ENCODE peak calls at places on chromosomes 11 and 22, in five cellular contexts. G is right atrium auricular region, O is thoracic aorta, W is hepatocyte, E is H1. M is an unnamed sample.

GRCh38 chr11:93733474-93733873 is 7.8 kb downstream of the TAF1D start:
- DNase-seq in G (no peak), O (no peak), E (no peak), W (no peak), M (no peak)

GRCh38 chr11:110479070-110479444 is 49.3 kb downstream of the FDX1 start:
- DNase-seq in E (no peak), G (no peak), O (no peak), W (no peak), M (no peak)

GRCh38 chr11:76745561-76746207 is 37.5 kb upstream of the TSKU start:
- DNase-seq in E (no peak), G (no peak), O (no peak), W (peak; percentile 65), M (peak; percentile 86)

GRCh38 chr22:24805790-24806662 is at the start of gene SGSM1:
- DNase-seq in O (peak; percentile 25), G (peak; percentile 77), E (peak; percentile 46), W (peak; percentile 94), M (peak; percentile 80)

GRCh38 chr22:24175160-24175808 is 6.0 kb upstream of the SUSD2 start:
- DNase-seq in G (peak; percentile 80), O (peak; percentile 55), E (peak; percentile 46), W (peak; percentile 83), M (peak; percentile 77)

GRCh38 chr11:61549662-61550568 is 31.0 kb downstream of the SYT7 start:
- DNase-seq in O (no peak), E (no peak), G (no peak), W (no peak), M (no peak)

GRCh38 chr22:40415531-40416266 is 45.3 kb downstream of the SGSM3 start:
- DNase-seq in O (no peak), E (no peak), W (no peak), G (no peak), M (no peak)

GRCh38 chr11:68460741-68461283 is at the start of gene PPP6R3:
- DNase-seq in O (no peak), E (no peak), G (no peak), W (no peak), M (no peak)

GRCh38 chr11:28257761-28258160 is 149.6 kb downstream of the METTL15 start:
- DNase-seq in O (no peak), G (no peak), W (no peak), E (no peak), M (no peak)

GRCh38 chr22:41366323-41367014 is 15.3 kb upstream of the TEF start:
- DNase-seq in G (peak; percentile 61), W (no peak), E (no peak), O (no peak), M (no peak)

GRCh38 chr11:74819400-74819799 is 70.8 kb downstream of the RNF169 start:
- DNase-seq in O (no peak), W (no peak), G (no peak), E (no peak), M (no peak)

GRCh38 chr22:23749747-23750373 is 1.1 kb downstream of the ZNF70 start:
- DNase-seq in W (no peak), O (no peak), E (no peak), G (no peak), M (no peak)

GRCh38 chr22:48241658-48242057 is 1479.2 kb downstream of the TBC1D22A start:
- DNase-seq in O (no peak), G (peak; percentile 54), E (no peak), W (no peak), M (no peak)

GRCh38 chr11:10441652-10442503 is 13.2 kb upstream of the AMPD3 start:
- DNase-seq in G (no peak), E (no peak), O (no peak), W (no peak), M (no peak)

DNA sequence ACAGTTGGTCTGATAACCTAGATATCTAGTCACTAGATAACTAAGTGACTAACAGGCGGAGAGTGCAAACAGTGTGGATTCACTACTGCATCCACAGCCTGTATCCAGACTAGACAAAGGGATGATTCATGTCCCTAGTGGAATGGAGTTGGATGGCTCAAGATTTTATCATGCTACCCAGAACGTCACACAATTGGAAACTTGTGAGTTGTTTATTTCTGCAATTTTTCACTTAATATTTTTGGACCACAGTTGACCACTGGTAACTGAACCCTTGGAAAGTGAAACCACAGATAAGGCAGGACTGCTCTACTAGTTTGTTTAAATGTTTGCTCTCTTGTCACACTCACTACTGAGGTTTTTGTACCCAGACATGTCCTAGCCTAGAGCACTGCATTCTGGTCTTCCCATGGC is 76.0 kb downstream of the UBASH3B start:
- DNase-seq in W (no peak), O (no peak), G (no peak), E (no peak), M (no peak)
- TF ChIP-seq CTCF in W (no peak), O (no peak), G (no peak), E (no peak), M (no peak)

DNA sequence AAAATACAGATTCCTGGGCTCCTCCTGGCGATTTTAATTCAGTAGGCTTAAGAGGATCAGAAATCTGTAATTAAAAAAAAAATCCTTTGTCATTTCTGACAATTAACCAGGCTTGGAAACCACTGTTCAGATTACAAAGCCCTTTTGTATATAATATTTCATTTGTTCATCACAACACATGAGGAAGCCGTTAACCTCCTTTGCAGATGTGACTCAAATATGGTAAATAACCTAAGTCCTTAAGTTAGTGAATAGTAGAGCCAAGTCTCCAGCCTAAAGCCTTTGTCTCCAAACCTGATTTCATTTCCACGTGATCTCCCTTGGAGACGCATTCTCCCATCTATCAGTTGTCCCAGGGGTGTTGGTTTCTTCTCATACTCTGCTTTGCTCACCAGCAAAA is 67.6 kb downstream of the UBASH3B start:
- DNase-seq in G (no peak), W (no peak), E (no peak), O (no peak), M (no peak)
- H3K4me1 ChIP-seq in G (peaks cover 11% of the 10 kb centered on the region), W (no peaks in the 10 kb centered on the region), E (peaks cover 7% of the 10 kb centered on the region), O (no peaks in the 10 kb centered on the region), M (no peaks in the 10 kb centered on the region)

GRCh38 chr11:45146072-45147016 is at the start of gene PRDM11:
- DNase-seq in W (peak; percentile 87), O (no peak), E (no peak), G (no peak), M (peak; percentile 46)
- TF ChIP-seq CTCF in W (no peak), O (no peak), E (no peak), G (no peak), M (no peak)

GRCh38 chr11:45085657-45086501 is 60.6 kb upstream of the PRDM11 start:
- DNase-seq in E (no peak), G (no peak), W (no peak), O (no peak), M (no peak)
- H3K4me1 ChIP-seq in E (peaks cover 16% of the 10 kb centered on the region), G (peaks cover 36% of the 10 kb centered on the region), W (peaks cover 3% of the 10 kb centered on the region), O (peaks cover 15% of the 10 kb centered on the region), M (no peaks in the 10 kb centered on the region)

DNA sequence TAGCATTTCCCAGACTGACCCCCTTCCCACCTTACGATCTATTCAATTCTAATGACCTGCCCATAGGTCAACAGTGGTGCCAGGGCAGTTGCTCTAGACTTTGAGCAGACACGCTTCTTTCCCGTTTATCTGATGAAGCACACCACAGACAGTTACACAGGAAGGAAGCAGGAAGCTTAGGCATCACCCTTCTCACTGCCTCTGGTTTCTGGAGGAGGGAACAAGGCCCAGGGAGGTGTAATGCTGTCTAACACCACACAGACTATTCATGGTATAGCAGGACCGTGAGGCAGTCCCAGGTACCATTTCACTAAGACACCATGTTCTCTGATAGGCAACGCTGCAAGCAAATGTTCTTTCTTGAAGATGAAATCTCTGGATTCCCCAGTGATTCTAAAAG is 279.4 kb downstream of the NTM start:
- DNase-seq in E (no peak), W (no peak), O (no peak), G (peak; percentile 26), M (no peak)
- TF ChIP-seq CTCF in E (no peak), W (no peak), O (no peak), G (no peak), M (no peak)